ENCODE peak calls at places on chromosomes 16 and 17, in five cellular contexts. L is naive thymus-derived CD8-positive, alpha-beta T cell; P is Right ventricle myocardium superior; K is NCI-H460; U is stimulated activated CD8-positive, alpha-beta memory T cell treated with anti-CD3 and anti-CD28 coated beads, Interleukin-2, amount 100 ng/mL, for 48 hours. E is an unnamed sample.

GRCh38 chr17:80761421-80761871 is 216.8 kb downstream of the RPTOR start:
- DNase-seq in L (no peak), P (no peak), K (no peak), U (peak), E (no peak)

GRCh38 chr17:58329035-58329807 is 626 bp upstream of the TSPOAP1 start:
- DNase-seq in L (peak), P (no peak), K (no peak), U (peak), E (peak)

GRCh38 chr17:67469208-67469980 is 92.3 kb downstream of the PITPNC1 start:
- DNase-seq in L (peak), P (no peak), K (no peak), U (no peak), E (no peak)

GRCh38 chr17:6361733-6362132 is 73.2 kb downstream of the AIPL1 start:
- DNase-seq in L (no peak), P (no peak), K (no peak), U (no peak), E (no peak)

GRCh38 chr17:27343972-27344607 is 50.2 kb downstream of the WSB1 start:
- DNase-seq in L (no peak), P (no peak), K (no peak), U (no peak), E (no peak)

GRCh38 chr16:8581923-8582580 is 8.3 kb downstream of the TMEM114 start:
- DNase-seq in L (no peak), P (peak), K (no peak), U (no peak), E (no peak)

GRCh38 chr17:39928868-39929651 is 1.5 kb downstream of the LRRC3C start:
- DNase-seq in L (no peak), P (no peak), K (no peak), U (no peak), E (no peak)

GRCh38 chr17:73281926-73282325 is 20.2 kb upstream of the CPSF4L start:
- DNase-seq in L (no peak), P (no peak), K (no peak), U (no peak), E (no peak)

GRCh38 chr17:4492762-4493561 is 5.7 kb upstream of the SPNS2 start:
- DNase-seq in L (peak), P (no peak), K (peak), U (no peak), E (no peak)

GRCh38 chr16:70706948-70707465 is 21.2 kb upstream of the MTSS2 start:
- DNase-seq in L (no peak), P (no peak), K (no peak), U (no peak), E (no peak)

GRCh38 chr16:30882429-30883310 is 11.2 kb downstream of the BCL7C start:
- DNase-seq in L (no peak), P (no peak), K (no peak), U (no peak), E (no peak)

GRCh38 chr17:869567-870530 is 87.7 kb downstream of the MRM3 start:
- DNase-seq in L (no peak), P (peak), K (no peak), U (no peak), E (peak)

GRCh38 chr16:53183442-53183841 is 128.7 kb downstream of the CHD9 start:
- DNase-seq in L (no peak), P (no peak), K (no peak), U (no peak), E (no peak)

GRCh38 chr17:69117855-69118758 is 23.6 kb downstream of the ABCA6 start:
- DNase-seq in L (no peak), P (no peak), K (no peak), U (no peak), E (no peak)

GRCh38 chr17:58525239-58525638 is 10.8 kb upstream of the MTMR4 start:
- DNase-seq in L (no peak), P (peak), K (no peak), U (no peak), E (peak)

GRCh38 chr17:39794249-39794970 is 56.7 kb downstream of the GRB7 start:
- DNase-seq in L (peak), P (no peak), K (no peak), U (no peak), E (no peak)

GRCh38 chr17:72804949-72805348 is 287.5 kb downstream of the SLC39A11 start:
- DNase-seq in L (no peak), P (no peak), K (no peak), U (no peak), E (no peak)

GRCh38 chr16:50354629-50355456 is 13.9 kb downstream of the BRD7 start:
- DNase-seq in L (no peak), P (no peak), K (no peak), U (no peak), E (no peak)

GRCh38 chr16:12904041-12904671 is 2.8 kb downstream of the SHISA9 start:
- DNase-seq in L (no peak), P (no peak), K (no peak), U (no peak), E (no peak)

GRCh38 chr17:31752570-31752969 is 106.5 kb downstream of the COPRS start:
- DNase-seq in L (no peak), P (no peak), K (no peak), U (no peak), E (no peak)

GRCh38 chr16:89319883-89320716 is 102.6 kb downstream of the ZNF778 start:
- DNase-seq in L (no peak), P (peak), K (peak), U (peak), E (no peak)

GRCh38 chr17:74403512-74404137 is 28.3 kb upstream of the GPRC5C start:
- DNase-seq in L (no peak), P (no peak), K (no peak), U (no peak), E (no peak)

GRCh38 chr17:20028436-20028835 is 19.3 kb downstream of the SPECC1 start:
- DNase-seq in L (no peak), P (no peak), K (no peak), U (no peak), E (no peak)

GRCh38 chr16:1019234-1019933 is 37.8 kb downstream of the SOX8 start:
- DNase-seq in L (no peak), P (peak), K (no peak), U (no peak), E (peak)

GRCh38 chr17:70636517-70637133 is 467.3 kb downstream of the KCNJ2 start:
- DNase-seq in L (no peak), P (no peak), K (peak), U (no peak), E (no peak)

GRCh38 chr17:17781591-17782424 is 55.0 kb downstream of the SREBF1 start:
- DNase-seq in L (peak), P (peak), K (no peak), U (no peak), E (peak)

GRCh38 chr17:44981221-44981968 is 13.3 kb upstream of the C1QL1 start:
- DNase-seq in L (no peak), P (no peak), K (peak), U (no peak), E (no peak)

GRCh38 chr17:73911726-73912359 is 267.6 kb upstream of the SDK2 start:
- DNase-seq in L (no peak), P (no peak), K (no peak), U (no peak), E (no peak)

GRCh38 chr16:51392651-51393187 is 241.6 kb upstream of the SALL1 start:
- DNase-seq in L (no peak), P (peak), K (no peak), U (no peak), E (no peak)

GRCh38 chr17:50188521-50189395 is 12.7 kb downstream of the COL1A1 start:
- DNase-seq in L (no peak), P (no peak), K (no peak), U (no peak), E (no peak)

GRCh38 chr16:27313422-27314160 is at the start of gene IL4R:
- DNase-seq in L (peak), P (peak), K (no peak), U (peak), E (peak)

GRCh38 chr17:72588961-72589360 is 468.1 kb downstream of the SOX9 start:
- DNase-seq in L (no peak), P (no peak), K (no peak), U (no peak), E (no peak)

GRCh38 chr16:1119129-1119528 is 23.1 kb upstream of the C1QTNF8 start:
- DNase-seq in L (no peak), P (no peak), K (no peak), U (no peak), E (no peak)

GRCh38 chr17:2034157-2034556 is 4.2 kb downstream of the DPH1 start:
- DNase-seq in L (no peak), P (no peak), K (no peak), U (no peak), E (no peak)